ENCODE peak calls at places on chromosomes 3 and 15, in eight cellular contexts. T is NCI-H345; V is BJ; I is effector CD8-positive, alpha-beta T cell; G is activated CD4-positive, CD25-positive, alpha-beta regulatory T cell; L is NCI-H2171 treated with DMSO at 0.1 percent for 48 hours; M is neural progenitor cell; O is NCI-H1092 treated with DMSO at 0.1 percent for 48 hours. N is an unnamed sample.

GRCh38 chr15:46080018-46080417 is 445.2 kb downstream of the SQOR start:
- DNase-seq in T (peak; percentile 51), M (peak; percentile 83), V (peak; percentile 9), I (no peak), L (no peak), O (peak; percentile 90), G (no peak), N (no peak)

GRCh38 chr3:34988296-34988695 is 651.0 kb upstream of the ARPP21 start:
- DNase-seq in T (no peak), I (no peak), L (no peak), O (no peak), G (no peak), M (no peak), V (no peak), N (no peak)

GRCh38 chr3:124395584-124396340 is 334.5 kb upstream of the UMPS start:
- DNase-seq in L (peak; percentile 56), I (no peak), T (no peak), M (no peak), G (no peak), V (no peak), O (peak; percentile 7), N (no peak)

GRCh38 chr3:109874900-109875735 is 537.8 kb upstream of the DPPA4 start:
- DNase-seq in O (no peak), M (no peak), I (no peak), L (no peak), T (no peak), V (no peak), G (no peak), N (no peak)

GRCh38 chr3:52890735-52891134 is 6.6 kb downstream of the STIMATE start:
- DNase-seq in G (no peak), M (no peak), I (no peak), O (no peak), T (no peak), V (no peak), L (no peak), N (no peak)

GRCh38 chr3:150783920-150784746 is 21.2 kb upstream of the SIAH2 start:
- DNase-seq in L (no peak), T (no peak), M (no peak), I (no peak), G (no peak), V (no peak), O (no peak), N (no peak)

GRCh38 chr15:31461375-31461774 is 134.7 kb downstream of the KLF13 start:
- DNase-seq in I (no peak), T (no peak), O (no peak), L (no peak), G (no peak), V (no peak), M (no peak), N (no peak)

GRCh38 chr3:85691196-85691595 is 732.4 kb downstream of the CADM2 start:
- DNase-seq in V (no peak), I (no peak), T (no peak), L (no peak), M (no peak), G (no peak), O (no peak), N (no peak)

GRCh38 chr15:89656116-89656815 is 999 bp upstream of the KIF7 start:
- DNase-seq in O (no peak), I (no peak), T (no peak), V (no peak), G (no peak), M (no peak), L (no peak), N (no peak)

GRCh38 chr3:31695280-31696008 is 162.7 kb downstream of the STT3B start:
- DNase-seq in O (no peak), M (peak; percentile 16), L (no peak), I (no peak), T (no peak), G (no peak), V (no peak), N (no peak)

GRCh38 chr3:14290631-14291385 is 111.6 kb upstream of the SLC6A6 start:
- DNase-seq in G (no peak), L (no peak), V (peak; percentile 58), I (no peak), T (no peak), M (no peak), O (no peak), N (peak; percentile 30)

GRCh38 chr3:178079966-178080365 is 456.3 kb upstream of the KCNMB2 start:
- DNase-seq in O (no peak), V (no peak), G (no peak), M (no peak), L (no peak), T (no peak), I (no peak), N (no peak)

GRCh38 chr3:52240059-52240885 is 1.3 kb upstream of the TWF2 start:
- DNase-seq in T (peak; percentile 48), O (no peak), I (no peak), L (peak; percentile 84), G (no peak), V (peak; percentile 77), M (no peak), N (peak; percentile 48)

GRCh38 chr15:60580068-60580467 is 101.1 kb upstream of the ICE2 start:
- DNase-seq in L (no peak), V (no peak), T (no peak), M (no peak), O (no peak), I (no peak), G (no peak), N (no peak)

GRCh38 chr15:92683511-92683834 is 27.9 kb upstream of the FAM174B start:
- DNase-seq in M (peak; percentile 88), V (no peak), I (no peak), L (peak; percentile 17), O (peak; percentile 7), G (no peak), T (peak; percentile 21), N (no peak)

GRCh38 chr3:127750226-127751031 is 71.9 kb downstream of the MGLL start:
- DNase-seq in G (no peak), I (no peak), O (peak; percentile 50), V (peak; percentile 48), M (no peak), T (no peak), L (peak; percentile 95), N (peak; percentile 79)

GRCh38 chr3:23793528-23794134 is 12.1 kb upstream of the UBE2E1 start:
- DNase-seq in M (no peak), L (no peak), O (no peak), V (no peak), T (no peak), G (no peak), I (no peak), N (no peak)

GRCh38 chr15:68997930-68998777 is 16.3 kb upstream of the NOX5 start:
- DNase-seq in O (no peak), G (no peak), V (no peak), M (peak; percentile 27), L (no peak), T (no peak), I (no peak), N (no peak)

GRCh38 chr3:13266005-13266404 is 154.1 kb downstream of the NUP210 start:
- DNase-seq in O (no peak), V (no peak), M (no peak), T (no peak), L (no peak), G (no peak), I (no peak), N (no peak)

N was measured in ACHN.